ENCODE peak calls at places on chromosomes 3 and 15, in six cellular contexts. P is trophoblast cell, J is Calu3, C is activated T-helper 1 cell treated with Interleukin-2 at 50 U/mL for 16 hours, Z is B cell, N is mammary epithelial cell. V is an unnamed sample.

GRCh38 chr3:134352031-134352671 is 22.1 kb downstream of the AMOTL2 start:
- DNase-seq in N (peak; percentile 71), C (no peak), Z (no peak), J (peak; percentile 66), P (peak; percentile 100), V (peak; percentile 57)

GRCh38 chr3:116299646-116300081 is 145.6 kb downstream of the LSAMP start:
- DNase-seq in C (no peak), J (no peak), P (no peak), Z (no peak), N (no peak), V (no peak)

GRCh38 chr3:107990433-107990832 is 100.4 kb downstream of the CD47 start:
- DNase-seq in P (no peak), N (no peak), C (no peak), J (no peak), Z (no peak), V (no peak)

GRCh38 chr3:20222274-20222673 is 36.3 kb upstream of the SGO1 start:
- DNase-seq in Z (no peak), P (no peak), N (no peak), J (no peak), C (no peak), V (no peak)

GRCh38 chr3:178513539-178514410 is 22.5 kb upstream of the KCNMB2 start:
- DNase-seq in Z (no peak), J (no peak), N (no peak), C (no peak), P (no peak), V (no peak)

GRCh38 chr3:171351676-171352075 is 108.5 kb downstream of the TNIK start:
- DNase-seq in Z (no peak), P (no peak), J (no peak), C (no peak), N (peak; percentile 98), V (peak; percentile 98)

GRCh38 chr3:18189651-18190050 is 235.5 kb downstream of the SATB1 start:
- DNase-seq in P (no peak), N (peak; percentile 26), C (no peak), J (no peak), Z (no peak), V (peak; percentile 8)

GRCh38 chr15:62889734-62890505 is 152.6 kb upstream of the TPM1 start:
- DNase-seq in C (no peak), P (no peak), J (peak; percentile 65), Z (no peak), N (no peak), V (peak; percentile 42)

GRCh38 chr3:40741729-40742128 is 217.0 kb downstream of the ZNF621 start:
- DNase-seq in P (no peak), N (no peak), J (no peak), C (no peak), Z (no peak), V (no peak)

GRCh38 chr3:188391597-188391996 is 237.6 kb downstream of the LPP start:
- DNase-seq in C (no peak), P (no peak), J (no peak), Z (no peak), N (no peak), V (no peak)

V was measured in PC-3.